ENCODE peak calls at places on chromosomes 13 and 19, in five cellular contexts. O is GM23338; Y is CD8-positive, alpha-beta memory T cell; P is fibroblast of lung; T is CD8-positive, alpha-beta T cell. A is an unnamed sample. For H3K4me1, the result is how much of the 10 kb centered on the place peaks cover.

GRCh38 chr13:63184693-63185092 is 1769.0 kb upstream of the PCDH20 start:
- DNase-seq in O (peak), P (peak), Y (no peak), T (no peak), A (peak)

GRCh38 chr19:51368366-51369282 is at the start of gene CLDND2:
- DNase-seq in T (no peak), P (no peak), O (no peak), Y (peak), A (peak)

GRCh38 chr13:32025730-32026129 is 5.8 kb upstream of the FRY start:
- DNase-seq in T (no peak), O (peak), Y (no peak), P (no peak), A (peak)

GRCh38 chr13:113086991-113087922 is 18.3 kb upstream of the F7 start:
- DNase-seq in T (no peak), P (no peak), O (no peak), Y (no peak), A (no peak)

GRCh38 chr19:54805665-54806515 is 2.5 kb downstream of the KIR2DL4 start:
- DNase-seq in Y (no peak), O (no peak), P (no peak), T (no peak), A (no peak)

GRCh38 chr13:86563308-86563707 is 764.1 kb upstream of the SLITRK6 start:
- DNase-seq in P (peak), T (no peak), Y (no peak), O (no peak), A (no peak)

GRCh38 chr13:50131998-50132936 is 117.0 kb downstream of the KCNRG start:
- DNase-seq in P (peak), Y (no peak), T (no peak), O (peak), A (peak)

GRCh38 chr19:34504809-34505291 is 23.3 kb downstream of the WTIP start:
- DNase-seq in Y (no peak), O (no peak), T (no peak), P (no peak), A (no peak)

GRCh38 chr13:110618167-110618566 is 2.8 kb downstream of the NAXD start:
- DNase-seq in O (no peak), T (no peak), Y (no peak), P (peak), A (no peak)

GRCh38 chr19:29761575-29762225 is 46.6 kb upstream of the C19orf12 start:
- DNase-seq in O (no peak), T (no peak), P (no peak), Y (no peak), A (no peak)

GRCh38 chr19:40321566-40322270 is 26.5 kb downstream of the C19orf47 start:
- DNase-seq in Y (no peak), T (no peak), O (no peak), P (no peak), A (no peak)

GRCh38 chr19:49142866-49143335 is 12.3 kb downstream of the HRC start:
- DNase-seq in P (peak), Y (peak), T (no peak), O (peak), A (peak)

GRCh38 chr13:80604094-80604493 is 263.2 kb upstream of the SPRY2 start:
- DNase-seq in P (no peak), O (peak), T (no peak), Y (no peak), A (no peak)

GRCh38 chr13:74062933-74063332 is 71.3 kb downstream of the KLF12 start:
- DNase-seq in Y (peak), O (no peak), P (peak), T (no peak), A (no peak)

GRCh38 chr19:12788682-12789097 is 2.6 kb upstream of the JUNB start:
- DNase-seq in P (peak), Y (peak), O (peak), T (no peak), A (peak)

GRCh38 chr13:42001580-42001979 is 40.7 kb upstream of the VWA8 start:
- DNase-seq in T (no peak), Y (no peak), P (peak), O (peak), A (peak)

GRCh38 chr13:106468207-106468606 is 67.3 kb downstream of the EFNB2 start:
- DNase-seq in O (no peak), Y (no peak), P (no peak), T (no peak), A (peak)

GRCh38 chr19:17327068-17327653 is 7.5 kb downstream of the ANO8 start:
- DNase-seq in Y (no peak), O (no peak), T (no peak), P (no peak), A (no peak)

GRCh38 chr13:84433024-84433423 is 550.8 kb upstream of the SLITRK1 start:
- DNase-seq in T (no peak), P (peak), Y (no peak), O (no peak), A (no peak)

GRCh38 chr13:39452412-39452811 is 150.6 kb downstream of the LHFPL6 start:
- DNase-seq in T (no peak), P (no peak), O (no peak), Y (no peak), A (no peak)

GRCh38 chr19:48354332-48354992 is 9.3 kb downstream of the TMEM143 start:
- DNase-seq in T (no peak), P (peak), O (no peak), Y (no peak), A (no peak)

GRCh38 chr13:114143806-114144605 is 11.6 kb upstream of the RASA3 start:
- DNase-seq in O (peak), Y (peak), T (no peak), P (no peak), A (peak)

GRCh38 chr13:36712290-36712689 is 38.5 kb downstream of the SERTM1 start:
- DNase-seq in P (no peak), Y (no peak), O (no peak), T (no peak), A (no peak)

GRCh38 chr13:51644649-51645048 is 60.4 kb downstream of the WDFY2 start:
- DNase-seq in P (peak), T (no peak), Y (no peak), O (no peak), A (no peak)

GRCh38 chr13:45168555-45168930 is 32.3 kb downstream of the KCTD4 start:
- DNase-seq in Y (no peak), T (no peak), O (no peak), P (no peak), A (no peak)

GRCh38 chr13:45269204-45269603 is 68.4 kb upstream of the KCTD4 start:
- DNase-seq in Y (no peak), T (no peak), P (peak), O (peak), A (no peak)

GRCh38 chr19:49340069-49340864 is 5.1 kb downstream of the CD37 start:
- DNase-seq in T (no peak), Y (peak), P (peak), O (peak), A (peak)

GRCh38 chr19:40231544-40232424 is 5.3 kb upstream of the CCNP start:
- DNase-seq in T (no peak), Y (no peak), P (peak), O (peak), A (peak)

GRCh38 chr13:30841161-30841560 is 64.9 kb upstream of the MEDAG start:
- DNase-seq in T (no peak), O (no peak), Y (no peak), P (peak), A (no peak)

GRCh38 chr19:48877900-48878218 is 5.6 kb downstream of the PPP1R15A start:
- DNase-seq in Y (peak), O (no peak), P (no peak), T (no peak), A (no peak)

GRCh38 chr19:48616491-48617056 is 1.7 kb upstream of the FAM83E start:
- DNase-seq in P (no peak), O (no peak), Y (no peak), T (no peak), A (peak)

GRCh38 chr19:15563931-15564330 is 51.1 kb upstream of the CYP4F8 start:
- DNase-seq in O (no peak), Y (no peak), T (no peak), P (no peak), A (no peak)

GRCh38 chr13:93422980-93423554 is 196.5 kb downstream of the GPC6 start:
- DNase-seq in T (no peak), Y (no peak), O (no peak), P (peak), A (no peak)

GRCh38 chr13:40928980-40929379 is 90.1 kb downstream of the ELF1 start:
- DNase-seq in Y (no peak), P (no peak), O (no peak), T (no peak), A (no peak)

GRCh38 chr13:52842440-52842839 is 6.0 kb downstream of the PCDH8 start:
- DNase-seq in O (no peak), P (no peak), Y (no peak), T (no peak), A (no peak)

GRCh38 chr13:113933901-113934300 is 40.0 kb downstream of the C13orf46 start:
- DNase-seq in O (no peak), P (no peak), Y (no peak), T (no peak), A (no peak)

GRCh38 chr13:40665754-40666057 is 735 bp downstream of the FOXO1 start:
- DNase-seq in O (no peak), P (peak), T (peak), Y (peak), A (no peak)

GRCh38 chr19:50311723-50312635 is 17.2 kb downstream of the KCNC3 start:
- DNase-seq in Y (no peak), O (peak), P (no peak), T (no peak), A (peak)

GRCh38 chr19:405138-405965 is 3.6 kb downstream of the C2CD4C start:
- DNase-seq in P (no peak), Y (no peak), T (no peak), O (no peak), A (peak)
- H3K4me3 ChIP-seq in P (no peak), Y (no peak), T (no peak), O (no peak), A (no peak)

GRCh38 chr19:18396471-18397241 is 766 bp downstream of the LRRC25 start:
- DNase-seq in Y (no peak), P (no peak), T (no peak), O (no peak), A (no peak)

GRCh38 chr19:18399008-18399407 is 1.6 kb upstream of the LRRC25 start:
- DNase-seq in O (no peak), P (peak), Y (no peak), T (no peak), A (no peak)

GRCh38 chr19:18401580-18402112 is 4.2 kb upstream of the LRRC25 start:
- DNase-seq in O (peak), P (peak), T (no peak), Y (no peak), A (peak)

GRCh38 chr19:18393836-18394235 is 3.6 kb downstream of the LRRC25 start:
- DNase-seq in O (no peak), Y (no peak), P (no peak), T (no peak), A (no peak)

DNA sequence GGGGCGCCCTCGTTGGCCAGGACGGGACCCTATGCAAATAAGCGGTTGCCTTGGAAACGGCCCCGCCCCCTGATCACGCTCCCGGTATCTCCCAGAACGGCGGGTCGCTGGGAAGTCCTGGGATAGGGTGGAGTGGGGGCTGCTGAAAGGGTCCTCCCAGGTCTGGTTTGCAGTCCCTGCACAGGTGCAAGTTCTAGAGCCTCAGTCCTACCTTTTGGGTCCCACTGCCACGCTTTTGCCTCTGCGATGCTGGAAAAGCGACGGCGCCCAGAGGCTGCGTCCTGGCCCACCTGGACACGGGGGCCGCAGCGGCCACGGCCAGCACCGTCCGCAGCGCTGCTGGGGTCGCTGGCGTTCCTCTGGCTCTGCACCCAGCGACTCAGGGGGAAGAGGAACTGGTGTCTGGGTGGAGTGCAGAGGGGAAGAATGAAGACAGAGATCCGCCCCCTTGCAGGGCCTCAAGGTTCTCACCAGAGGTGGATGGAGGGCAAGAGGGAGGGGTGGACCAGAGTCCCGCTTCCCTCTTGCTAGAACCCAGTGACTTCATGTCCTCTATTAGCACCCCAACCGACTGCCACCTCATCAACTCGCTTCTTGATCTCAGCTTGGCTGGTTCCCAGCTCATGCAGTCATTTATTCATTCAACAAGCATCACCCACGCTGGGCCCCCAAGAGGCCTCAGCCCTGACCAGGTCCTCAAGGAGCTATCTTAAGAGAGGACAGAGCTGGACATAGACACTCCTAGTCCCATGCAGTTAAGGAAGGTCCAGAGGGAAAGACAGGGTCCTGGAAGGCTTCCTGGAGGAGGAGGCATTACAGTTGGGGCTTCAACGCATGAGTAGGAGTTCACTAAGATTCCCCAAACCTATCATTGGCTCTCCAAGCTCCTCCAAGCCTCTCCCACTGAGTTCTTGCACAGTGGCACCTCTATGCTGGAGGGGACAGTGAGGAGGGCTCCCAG is at the start of gene LRRC25:
- DNase-seq in O (peak), P (no peak), T (no peak), Y (no peak), A (peak)
- H3K4me1 ChIP-seq in O (under half), P (under half), T (under half), Y (under half), A (under half)

GRCh38 chr19:38417146-38417543 is 8.9 kb downstream of the RASGRP4 start:
- DNase-seq in T (no peak), Y (no peak), O (no peak), P (no peak), A (no peak)
- H3K27ac ChIP-seq in T (no peak), Y (no peak), O (no peak), P (no peak), A (no peak)

DNA sequence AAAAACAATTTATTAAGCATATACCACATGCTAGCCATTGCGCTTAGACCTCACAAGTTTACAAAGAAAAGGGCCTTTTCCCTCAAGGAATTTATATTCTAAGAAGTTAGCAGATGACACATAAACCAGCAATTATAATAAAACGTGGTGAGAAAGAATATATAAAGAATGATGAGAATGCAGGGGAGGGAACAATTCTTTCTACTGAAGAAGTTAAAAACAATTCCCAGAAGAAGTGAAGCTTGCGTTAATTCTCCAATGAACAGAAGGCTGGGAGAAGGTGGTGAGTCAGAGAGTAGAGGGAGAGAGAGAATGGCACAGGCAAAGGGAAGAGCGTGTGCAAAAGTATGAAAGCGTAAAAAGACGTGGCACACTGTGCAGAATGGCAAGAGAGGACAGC is 69.5 kb upstream of the ZDHHC20 start:
- DNase-seq in Y (no peak), O (no peak), T (no peak), P (no peak), A (no peak)
- H3K4me3 ChIP-seq in Y (no peak), O (no peak), T (no peak), P (no peak), A (no peak)

DNA sequence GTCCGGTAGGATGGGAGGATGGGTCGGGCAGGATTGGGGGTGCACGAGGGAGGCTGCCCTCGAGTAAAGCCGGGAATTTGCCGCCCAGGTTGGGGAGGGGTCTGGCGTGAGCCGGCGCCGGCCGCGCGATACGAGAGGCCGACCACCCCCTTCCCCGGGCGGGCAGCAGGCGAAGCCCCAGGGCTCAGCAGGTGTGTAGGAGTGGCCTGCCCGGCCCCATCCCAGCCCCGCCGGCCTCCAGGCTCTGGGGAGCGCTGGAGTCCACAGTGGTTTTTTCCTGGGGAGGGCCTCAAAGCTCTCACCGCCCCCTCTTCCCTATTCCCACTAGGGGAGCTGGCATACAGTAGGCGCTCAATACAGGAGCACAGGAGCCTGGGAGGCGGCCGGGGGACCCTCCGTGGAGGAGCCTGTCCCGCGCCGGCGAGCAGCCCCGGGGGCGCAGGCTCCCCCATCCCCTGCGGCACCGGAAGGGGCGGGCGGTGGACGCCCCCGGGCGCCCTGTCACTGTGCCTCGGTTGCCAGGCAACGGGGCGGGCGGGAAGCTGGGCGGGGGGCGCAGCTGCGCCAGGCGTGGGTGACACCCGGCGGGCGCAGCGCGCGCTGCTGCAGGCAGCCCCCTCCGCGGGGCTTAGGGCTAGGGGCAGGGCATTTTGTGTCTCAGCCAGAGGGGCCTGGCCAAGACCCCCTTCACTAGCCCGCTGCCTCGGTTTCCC is 3.5 kb upstream of the REXO1 start:
- DNase-seq in T (no peak), Y (peak), O (peak), P (no peak), A (no peak)
- H3K4me1 ChIP-seq in T (half or more), Y (half or more), O (under half), P (under half), A (under half)

GRCh38 chr19:6481541-6482342 is at the start of gene DENND1C:
- DNase-seq in T (no peak), Y (peak), O (peak), P (no peak), A (peak)
- H3K27ac ChIP-seq in T (peak), Y (peak), O (no peak), P (no peak), A (no peak)

A was measured in endodermal cell.